ENCODE peak calls at places on chromosomes 12 and 14, in eight cellular contexts. K, A, M, P, D, H, B and F are unnamed samples.

GRCh38 chr12:82651489-82651888 is 35.2 kb upstream of the TMTC2 start:
- DNase-seq in K (no peak), A (peak; percentile 96), M (no peak), P (no peak), D (no peak), H (no peak), B (no peak), F (no peak)

GRCh38 chr12:124566181-124567034 is 1.0 kb downstream of the NCOR2 start:
- DNase-seq in K (peak; percentile 76), A (peak; percentile 77), M (peak; percentile 63), P (peak; percentile 60), D (peak; percentile 91), H (peak; percentile 33), B (peak; percentile 52), F (peak; percentile 56)

GRCh38 chr12:21552983-21553673 is 27.0 kb downstream of the SPX start:
- DNase-seq in K (no peak), A (no peak), M (no peak), P (no peak), D (no peak), H (no peak), B (no peak), F (no peak)

GRCh38 chr14:105456736-105457703 is 17.6 kb upstream of the CRIP2 start:
- DNase-seq in K (no peak), A (no peak), M (no peak), P (no peak), D (no peak), H (no peak), B (no peak), F (no peak)

GRCh38 chr14:58731465-58732330 is 93.9 kb downstream of the DACT1 start:
- DNase-seq in K (no peak), A (peak; percentile 98), M (no peak), P (no peak), D (no peak), H (peak; percentile 93), B (no peak), F (no peak)

GRCh38 chr12:68823711-68824110 is 15.7 kb downstream of the MDM2 start:
- DNase-seq in K (no peak), A (no peak), M (no peak), P (no peak), D (no peak), H (no peak), B (no peak), F (no peak)

GRCh38 chr12:52687527-52688385 is 7.5 kb upstream of the KRT1 start:
- DNase-seq in K (no peak), A (peak; percentile 78), M (no peak), P (no peak), D (peak; percentile 44), H (no peak), B (no peak), F (no peak)

GRCh38 chr14:104650057-104650980 is 39.1 kb upstream of the INF2 start:
- DNase-seq in K (peak; percentile 84), A (no peak), M (peak; percentile 64), P (peak; percentile 49), D (no peak), H (no peak), B (peak; percentile 45), F (peak; percentile 69)

GRCh38 chr14:92323916-92324818 is 1.2 kb downstream of the SLC24A4 start:
- DNase-seq in K (no peak), A (peak; percentile 1), M (no peak), P (no peak), D (no peak), H (no peak), B (no peak), F (no peak)

GRCh38 chr12:116222358-116222757 is 55.1 kb downstream of the MED13L start:
- DNase-seq in K (no peak), A (peak; percentile 90), M (peak; percentile 23), P (no peak), D (peak; percentile 33), H (peak; percentile 75), B (no peak), F (no peak)

GRCh38 chr14:65387628-65388027 is 24.9 kb upstream of the FUT8 start:
- DNase-seq in K (no peak), A (no peak), M (no peak), P (no peak), D (no peak), H (no peak), B (no peak), F (no peak)

GRCh38 chr12:107493646-107494045 is 192.0 kb upstream of the PWP1 start:
- DNase-seq in K (no peak), A (no peak), M (no peak), P (no peak), D (no peak), H (no peak), B (no peak), F (no peak)

GRCh38 chr12:49842519-49843352 is at the start of gene BCDIN3D:
- DNase-seq in K (peak; percentile 94), A (peak; percentile 97), M (peak; percentile 94), P (peak; percentile 89), D (peak; percentile 93), H (peak; percentile 65), B (peak; percentile 90), F (peak; percentile 90)

GRCh38 chr14:65371784-65372183 is 40.7 kb upstream of the FUT8 start:
- DNase-seq in K (no peak), A (no peak), M (no peak), P (no peak), D (no peak), H (no peak), B (no peak), F (no peak)

GRCh38 chr12:27667540-27667939 is 28.7 kb upstream of the REP15 start:
- DNase-seq in K (no peak), A (peak; percentile 9), M (no peak), P (no peak), D (no peak), H (no peak), B (no peak), F (no peak)

GRCh38 chr12:102955926-102956737 is 1.3 kb upstream of the ASCL1 start:
- DNase-seq in K (no peak), A (no peak), M (no peak), P (no peak), D (no peak), H (no peak), B (no peak), F (no peak)

GRCh38 chr14:39265032-39265431 is 31.3 kb downstream of the MIA2 start:
- DNase-seq in K (no peak), A (peak; percentile 61), M (no peak), P (no peak), D (no peak), H (no peak), B (no peak), F (no peak)

GRCh38 chr12:5479761-5480160 is 47.9 kb downstream of the NTF3 start:
- DNase-seq in K (no peak), A (no peak), M (no peak), P (no peak), D (no peak), H (no peak), B (no peak), F (no peak)

GRCh38 chr12:81208193-81208946 is 130.5 kb downstream of the ACSS3 start:
- DNase-seq in K (no peak), A (no peak), M (no peak), P (no peak), D (peak; percentile 48), H (no peak), B (no peak), F (no peak)

GRCh38 chr14:56378046-56378445 is 201.6 kb upstream of the TMEM260 start:
- DNase-seq in K (no peak), A (no peak), M (no peak), P (no peak), D (no peak), H (no peak), B (no peak), F (no peak)